ENCODE peak calls at places on chromosome 13, in six cellular contexts. One of them, this sample, is unnamed.

GRCh38 chr13:34369925-34370324 is 552.0 kb downstream of the RFC3 start:
- DNase-seq in PC-3: peak; percentile 14
- DNase-seq in nephron progenitor cell: no peak
- DNase-seq in NB4: no peak
- DNase-seq in A549: no peak
- DNase-seq in psoas muscle: no peak
- DNase-seq in this sample: no peak

GRCh38 chr13:45728759-45729158 is 26.6 kb downstream of the CBY2 start:
- DNase-seq in psoas muscle: no peak
- DNase-seq in PC-3: peak; percentile 4
- DNase-seq in A549: peak; percentile 14
- DNase-seq in NB4: peak; percentile 51
- DNase-seq in nephron progenitor cell: peak; percentile 12
- DNase-seq in this sample: peak; percentile 41

GRCh38 chr13:104015646-104016396 is 949.6 kb upstream of the SLC10A2 start:
- DNase-seq in psoas muscle: no peak
- DNase-seq in PC-3: no peak
- DNase-seq in A549: no peak
- DNase-seq in NB4: no peak
- DNase-seq in nephron progenitor cell: no peak
- DNase-seq in this sample: no peak

GRCh38 chr13:23469901-23470525 is 36.5 kb upstream of the SACS start:
- DNase-seq in nephron progenitor cell: no peak
- DNase-seq in A549: no peak
- DNase-seq in NB4: no peak
- DNase-seq in PC-3: no peak
- DNase-seq in psoas muscle: no peak
- DNase-seq in this sample: no peak

GRCh38 chr13:41216160-41216559 is 21.8 kb upstream of the KBTBD7 start:
- DNase-seq in NB4: no peak
- DNase-seq in PC-3: peak; percentile 55
- DNase-seq in psoas muscle: no peak
- DNase-seq in nephron progenitor cell: no peak
- DNase-seq in A549: no peak
- DNase-seq in this sample: no peak

GRCh38 chr13:64917566-64917965 is 2312.6 kb downstream of the PCDH9 start:
- DNase-seq in PC-3: no peak
- DNase-seq in A549: no peak
- DNase-seq in nephron progenitor cell: no peak
- DNase-seq in psoas muscle: no peak
- DNase-seq in NB4: no peak
- DNase-seq in this sample: no peak

GRCh38 chr13:77184455-77184854 is 142.4 kb downstream of the MYCBP2 start:
- DNase-seq in psoas muscle: no peak
- DNase-seq in NB4: peak; percentile 19
- DNase-seq in nephron progenitor cell: no peak
- DNase-seq in PC-3: no peak
- DNase-seq in A549: no peak
- DNase-seq in this sample: peak; percentile 52

GRCh38 chr13:20127563-20128458 is 33.0 kb downstream of the GJA3 start:
- DNase-seq in NB4: peak; percentile 87
- DNase-seq in nephron progenitor cell: peak; percentile 68
- DNase-seq in A549: peak; percentile 21
- DNase-seq in psoas muscle: peak; percentile 72
- DNase-seq in PC-3: peak; percentile 66
- DNase-seq in this sample: peak; percentile 82

GRCh38 chr13:112213467-112214245 is 146.7 kb downstream of the SOX1 start:
- DNase-seq in NB4: no peak
- DNase-seq in A549: no peak
- DNase-seq in nephron progenitor cell: no peak
- DNase-seq in PC-3: peak; percentile 4
- DNase-seq in psoas muscle: no peak
- DNase-seq in this sample: no peak

GRCh38 chr13:106916329-106916728 is 348.4 kb upstream of the ARGLU1 start:
- DNase-seq in A549: no peak
- DNase-seq in nephron progenitor cell: no peak
- DNase-seq in PC-3: no peak
- DNase-seq in psoas muscle: no peak
- DNase-seq in NB4: no peak
- DNase-seq in this sample: no peak

GRCh38 chr13:43983373-43983772 is 103.7 kb downstream of the LACC1 start:
- DNase-seq in psoas muscle: no peak
- DNase-seq in NB4: no peak
- DNase-seq in nephron progenitor cell: no peak
- DNase-seq in PC-3: no peak
- DNase-seq in A549: no peak
- DNase-seq in this sample: no peak

GRCh38 chr13:48645845-48646244 is 7.9 kb upstream of the CYSLTR2 start:
- DNase-seq in A549: no peak
- DNase-seq in PC-3: no peak
- DNase-seq in psoas muscle: no peak
- DNase-seq in nephron progenitor cell: no peak
- DNase-seq in NB4: no peak
- DNase-seq in this sample: no peak

GRCh38 chr13:44763604-44764311 is 187.6 kb upstream of the TSC22D1 start:
- DNase-seq in A549: no peak
- DNase-seq in NB4: no peak
- DNase-seq in psoas muscle: no peak
- DNase-seq in nephron progenitor cell: no peak
- DNase-seq in PC-3: no peak
- DNase-seq in this sample: peak; percentile 57

GRCh38 chr13:20049558-20050473 is 91.3 kb downstream of the ZMYM2 start:
- DNase-seq in NB4: no peak
- DNase-seq in PC-3: no peak
- DNase-seq in psoas muscle: no peak
- DNase-seq in A549: no peak
- DNase-seq in nephron progenitor cell: no peak
- DNase-seq in this sample: no peak

GRCh38 chr13:24008679-24009078 is 111.4 kb upstream of the C1QTNF9B start:
- DNase-seq in NB4: no peak
- DNase-seq in psoas muscle: no peak
- DNase-seq in A549: no peak
- DNase-seq in PC-3: peak; percentile 6
- DNase-seq in nephron progenitor cell: no peak
- DNase-seq in this sample: no peak

GRCh38 chr13:63307239-63307638 is 1891.6 kb upstream of the PCDH20 start:
- DNase-seq in NB4: no peak
- DNase-seq in A549: no peak
- DNase-seq in PC-3: peak; percentile 32
- DNase-seq in psoas muscle: no peak
- DNase-seq in nephron progenitor cell: no peak
- DNase-seq in this sample: no peak

GRCh38 chr13:94706854-94707399 is 5.4 kb downstream of the SOX21 start:
- DNase-seq in A549: no peak
- DNase-seq in PC-3: no peak
- DNase-seq in nephron progenitor cell: no peak
- DNase-seq in psoas muscle: no peak
- DNase-seq in NB4: no peak
- DNase-seq in this sample: peak; percentile 21

GRCh38 chr13:41565221-41565620 is 107.9 kb downstream of the RGCC start:
- DNase-seq in NB4: no peak
- DNase-seq in psoas muscle: no peak
- DNase-seq in nephron progenitor cell: no peak
- DNase-seq in A549: no peak
- DNase-seq in PC-3: no peak
- DNase-seq in this sample: no peak

GRCh38 chr13:89034015-89034414 is 1362.8 kb downstream of the SLITRK5 start:
- DNase-seq in NB4: no peak
- DNase-seq in A549: no peak
- DNase-seq in PC-3: no peak
- DNase-seq in psoas muscle: no peak
- DNase-seq in nephron progenitor cell: no peak
- DNase-seq in this sample: no peak

GRCh38 chr13:103941506-103942148 is 875.4 kb upstream of the SLC10A2 start:
- DNase-seq in A549: no peak
- DNase-seq in psoas muscle: no peak
- DNase-seq in PC-3: no peak
- DNase-seq in nephron progenitor cell: no peak
- DNase-seq in NB4: no peak
- DNase-seq in this sample: no peak

GRCh38 chr13:106570354-106570822 is 2.5 kb upstream of the ARGLU1 start:
- DNase-seq in nephron progenitor cell: peak; percentile 63
- DNase-seq in A549: peak; percentile 52
- DNase-seq in NB4: peak; percentile 81
- DNase-seq in PC-3: no peak
- DNase-seq in psoas muscle: peak; percentile 68
- DNase-seq in this sample: no peak

GRCh38 chr13:23868521-23868920 is 20.7 kb downstream of the MIPEP start:
- DNase-seq in psoas muscle: no peak
- DNase-seq in nephron progenitor cell: no peak
- DNase-seq in PC-3: peak; percentile 90
- DNase-seq in NB4: no peak
- DNase-seq in A549: no peak
- DNase-seq in this sample: no peak

GRCh38 chr13:102645701-102646100 is 48.9 kb downstream of the TPP2 start:
- DNase-seq in A549: no peak
- DNase-seq in NB4: no peak
- DNase-seq in PC-3: no peak
- DNase-seq in nephron progenitor cell: no peak
- DNase-seq in psoas muscle: no peak
- DNase-seq in this sample: no peak

GRCh38 chr13:46687810-46688209 is 109.2 kb downstream of the ESD start:
- DNase-seq in A549: peak; percentile 25
- DNase-seq in nephron progenitor cell: no peak
- DNase-seq in NB4: peak; percentile 70
- DNase-seq in psoas muscle: no peak
- DNase-seq in PC-3: peak; percentile 22
- DNase-seq in this sample: no peak

GRCh38 chr13:86051134-86052103 is 252.2 kb upstream of the SLITRK6 start:
- DNase-seq in psoas muscle: no peak
- DNase-seq in PC-3: peak; percentile 73
- DNase-seq in A549: no peak
- DNase-seq in nephron progenitor cell: no peak
- DNase-seq in NB4: no peak
- DNase-seq in this sample: no peak

GRCh38 chr13:76939215-76939614 is 9.1 kb upstream of the ACOD1 start:
- DNase-seq in psoas muscle: no peak
- DNase-seq in NB4: no peak
- DNase-seq in nephron progenitor cell: no peak
- DNase-seq in PC-3: peak; percentile 13
- DNase-seq in A549: no peak
- DNase-seq in this sample: no peak

DNA sequence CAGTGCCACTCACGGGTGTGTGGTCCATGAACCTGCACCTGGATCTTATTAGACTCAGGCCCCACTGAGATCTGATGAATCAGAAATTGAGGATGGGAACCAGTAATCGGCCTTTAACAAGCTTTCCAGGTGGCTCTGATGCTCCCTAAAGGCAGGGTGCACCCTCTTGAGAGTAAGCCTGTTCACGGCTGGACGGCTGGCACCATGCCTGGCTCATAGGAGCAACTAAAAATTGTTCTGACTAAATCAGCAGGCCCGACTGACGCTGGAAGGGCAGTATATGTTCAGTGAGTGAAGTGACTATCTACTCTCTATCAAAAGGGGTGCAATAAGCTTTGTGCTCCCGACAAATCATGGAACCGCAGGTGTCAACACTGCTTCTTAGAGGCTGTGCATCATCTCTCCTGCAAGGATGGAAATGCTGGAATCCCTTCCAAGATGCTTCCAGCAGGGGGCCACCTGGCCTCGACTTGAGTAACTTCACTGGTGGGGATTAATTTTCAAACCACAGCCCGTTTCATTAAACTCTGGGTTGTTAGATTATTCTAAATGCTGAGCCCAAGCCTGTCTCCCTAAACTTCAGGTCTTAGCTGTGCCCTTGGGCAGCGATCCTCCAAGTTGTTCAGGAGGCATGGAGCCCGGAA is 28.4 kb downstream of the TMTC4 start:
- DNase-seq in PC-3: peak; percentile 48
- DNase-seq in A549: peak; percentile 8
- DNase-seq in nephron progenitor cell: peak; percentile 30
- DNase-seq in NB4: peak; percentile 18
- DNase-seq in psoas muscle: no peak
- DNase-seq in this sample: no peak
- TF ChIP-seq CTCF in PC-3: peak; percentile 66
- TF ChIP-seq CTCF in A549: peak; percentile 23
- TF ChIP-seq CTCF in nephron progenitor cell: peak; percentile 44
- TF ChIP-seq CTCF in NB4: peak; percentile 28
- TF ChIP-seq CTCF in psoas muscle: no peak
- TF ChIP-seq CTCF in this sample: no peak

DNA sequence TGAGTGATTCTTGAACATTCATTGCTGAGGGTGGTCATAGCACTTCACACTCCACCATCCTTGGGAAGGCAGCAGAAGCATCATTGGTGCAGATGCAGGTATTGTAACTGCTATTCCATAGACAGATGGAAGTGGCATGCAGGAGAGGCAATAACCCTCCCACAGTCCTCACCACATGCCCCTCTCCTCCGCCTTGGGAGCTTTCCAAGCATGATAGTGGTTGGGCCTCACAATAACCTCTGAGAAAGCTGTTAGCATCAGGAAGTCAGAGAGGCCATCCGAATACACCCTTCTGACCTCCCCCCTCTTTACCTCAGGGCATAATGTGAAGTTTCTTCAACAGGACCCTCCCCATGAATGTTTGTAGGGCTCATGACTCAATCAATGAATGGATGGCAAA is 177.9 kb downstream of the KATNAL1 start:
- DNase-seq in nephron progenitor cell: no peak
- DNase-seq in PC-3: no peak
- DNase-seq in A549: no peak
- DNase-seq in NB4: no peak
- DNase-seq in psoas muscle: no peak
- DNase-seq in this sample: no peak
- TF ChIP-seq CTCF in nephron progenitor cell: no peak
- TF ChIP-seq CTCF in PC-3: no peak
- TF ChIP-seq CTCF in A549: no peak
- TF ChIP-seq CTCF in NB4: no peak
- TF ChIP-seq CTCF in psoas muscle: no peak
- TF ChIP-seq CTCF in this sample: no peak

DNA sequence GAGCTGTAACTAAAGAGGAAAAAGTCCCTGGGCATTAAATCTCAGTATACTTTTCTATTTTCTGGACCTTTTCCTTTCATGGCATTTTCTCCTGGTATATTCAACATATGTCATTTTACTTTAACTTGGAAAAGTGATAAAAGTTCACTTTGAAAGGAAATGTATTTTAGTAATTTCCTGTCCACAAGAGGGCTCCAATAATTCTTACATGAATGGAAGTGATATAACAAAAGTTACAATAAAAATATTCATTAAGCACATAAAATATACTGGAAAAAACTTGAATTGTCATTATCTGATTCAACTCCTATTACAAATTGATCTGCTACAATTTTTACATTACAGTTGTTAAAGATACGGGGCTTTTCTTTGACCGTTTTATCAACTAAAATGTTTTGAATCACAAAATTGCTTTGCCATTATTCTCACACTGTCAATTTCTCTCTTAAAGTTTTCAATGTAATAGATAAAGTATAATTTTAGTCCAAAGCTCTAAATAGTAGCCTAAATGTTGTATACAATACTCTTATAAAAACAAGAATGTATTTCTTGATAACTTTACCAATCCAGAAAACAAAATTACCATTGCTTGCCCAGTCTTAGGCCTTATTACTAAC is 4.9 kb downstream of the UBL3 start:
- DNase-seq in nephron progenitor cell: no peak
- DNase-seq in A549: no peak
- DNase-seq in NB4: peak; percentile 24
- DNase-seq in psoas muscle: no peak
- DNase-seq in PC-3: peak; percentile 61
- DNase-seq in this sample: no peak
- TF ChIP-seq CTCF in nephron progenitor cell: no peak
- TF ChIP-seq CTCF in A549: peak; percentile 39
- TF ChIP-seq CTCF in NB4: no peak
- TF ChIP-seq CTCF in psoas muscle: peak; percentile 21
- TF ChIP-seq CTCF in PC-3: peak; percentile 64
- TF ChIP-seq CTCF in this sample: no peak

GRCh38 chr13:110957181-110957884 is 42.5 kb upstream of the ANKRD10 start:
- DNase-seq in NB4: no peak
- DNase-seq in nephron progenitor cell: no peak
- DNase-seq in PC-3: peak; percentile 24
- DNase-seq in A549: no peak
- DNase-seq in psoas muscle: no peak
- DNase-seq in this sample: no peak
- TF ChIP-seq CTCF in NB4: peak; percentile 20
- TF ChIP-seq CTCF in nephron progenitor cell: no peak
- TF ChIP-seq CTCF in PC-3: peak; percentile 32
- TF ChIP-seq CTCF in A549: no peak
- TF ChIP-seq CTCF in psoas muscle: no peak
- TF ChIP-seq CTCF in this sample: no peak

This sample was measured in GM13976.